ENCODE peak calls at places on chromosomes 7 and 10, in four cellular contexts. L is NCI-H1092 treated with DMSO at 0.1 percent for 48 hours, U is neuronal stem cell, P is AG08395. I is an unnamed sample.
A peak's percentile ranks its signal among the peaks of the same experiment; 100 is the strongest.

GRCh38 chr7:51028128-51028830 is 245.6 kb upstream of the GRB10 start:
- DNase-seq in P (no peak), U (no peak), L (no peak), I (no peak)

GRCh38 chr10:90740265-90740664 is 117.6 kb downstream of the HTR7 start:
- DNase-seq in U (no peak), L (no peak), P (no peak), I (no peak)

GRCh38 chr7:107147464-107148214 is 21.2 kb upstream of the HBP1 start:
- DNase-seq in U (no peak), L (peak; percentile 18), P (peak; percentile 55), I (no peak)

GRCh38 chr7:73703225-73703624 is 16.2 kb downstream of the STX1A start:
- DNase-seq in L (no peak), P (no peak), U (no peak), I (no peak)

GRCh38 chr7:108611268-108611667 is 41.6 kb downstream of the DNAJB9 start:
- DNase-seq in L (no peak), P (no peak), U (no peak), I (no peak)

GRCh38 chr7:42203336-42203735 is 33.7 kb downstream of the GLI3 start:
- DNase-seq in U (no peak), L (no peak), P (no peak), I (no peak)

GRCh38 chr10:92387289-92387940 is 96.4 kb downstream of the MARCHF5 start:
- DNase-seq in U (peak; percentile 88), P (peak; percentile 43), L (no peak), I (no peak)

GRCh38 chr7:37964196-37964595 is 43.8 kb downstream of the EPDR1 start:
- DNase-seq in U (no peak), L (no peak), P (no peak), I (no peak)

GRCh38 chr7:32347244-32347828 is 142.8 kb downstream of the LSM5 start:
- DNase-seq in U (peak; percentile 8), P (peak; percentile 22), L (peak; percentile 18), I (no peak)

GRCh38 chr7:33501368-33501767 is 372.0 kb downstream of the BBS9 start:
- DNase-seq in L (no peak), P (peak; percentile 10), U (no peak), I (no peak)

GRCh38 chr10:29649561-29650551 is 15.1 kb upstream of the SVIL start:
- DNase-seq in L (no peak), U (no peak), P (no peak), I (no peak)

GRCh38 chr10:130615463-130615862 is 479.3 kb downstream of the GLRX3 start:
- DNase-seq in U (no peak), P (no peak), L (no peak), I (no peak)

GRCh38 chr10:75358835-75359421 is 42.6 kb downstream of the ZNF503 start:
- DNase-seq in U (no peak), L (no peak), P (peak; percentile 94), I (no peak)

GRCh38 chr7:157576415-157576814 is 239.6 kb downstream of the DNAJB6 start:
- DNase-seq in U (no peak), L (no peak), P (no peak), I (no peak)

GRCh38 chr7:130904031-130904757 is 170.2 kb upstream of the KLF14 start:
- DNase-seq in U (no peak), P (peak; percentile 61), L (no peak), I (no peak)

GRCh38 chr7:130723784-130724183 is 10.2 kb downstream of the KLF14 start:
- DNase-seq in P (no peak), U (no peak), L (no peak), I (no peak)

GRCh38 chr7:92527300-92528187 is 776 bp downstream of the PEX1 start:
- DNase-seq in L (peak; percentile 56), U (peak; percentile 36), P (peak; percentile 56), I (no peak)

GRCh38 chr10:28072573-28072972 is 73.7 kb upstream of the ODAD2 start:
- DNase-seq in P (peak; percentile 33), L (no peak), U (no peak), I (no peak)

GRCh38 chr7:6637544-6638229 is 569 bp downstream of the ZNF316 start:
- DNase-seq in U (no peak), P (peak; percentile 56), L (peak; percentile 37), I (peak; percentile 47)

GRCh38 chr7:101315336-101315735 is 6.3 kb downstream of the IFT22 start:
- DNase-seq in U (peak; percentile 38), L (no peak), P (peak; percentile 49), I (no peak)

GRCh38 chr7:80530136-80530535 is 18.3 kb upstream of the GNAT3 start:
- DNase-seq in P (no peak), L (no peak), U (no peak), I (no peak)

GRCh38 chr7:101075646-101076045 is 9.6 kb upstream of the TRIM56 start:
- DNase-seq in L (peak; percentile 3), U (no peak), P (no peak), I (no peak)

GRCh38 chr10:117504601-117505000 is 37.9 kb upstream of the EMX2 start:
- DNase-seq in P (no peak), U (no peak), L (no peak), I (no peak)

GRCh38 chr7:50379082-50379481 is 71.1 kb downstream of the FIGNL1 start:
- DNase-seq in P (no peak), L (no peak), U (no peak), I (no peak)

GRCh38 chr10:71821909-71822763 is 28.9 kb downstream of the PSAP start:
- DNase-seq in U (no peak), P (peak; percentile 54), L (no peak), I (no peak)

GRCh38 chr7:142876236-142876960 is 9.1 kb downstream of the TRPV6 start:
- DNase-seq in P (no peak), U (no peak), L (no peak), I (no peak)

I was measured in dorsolateral prefrontal cortex.